ENCODE peak calls at places on chromosomes 4 and X, in seven cellular contexts. O is endodermal cell, G is thyroid gland, U is H9, L is right atrium auricular region, P is IMR-90, N is lower lobe of right lung. Q is an unnamed sample.

GRCh38 chrX:15988661-15989603 is 134.3 kb upstream of the AP1S2 start:
- DNase-seq in P (peak; percentile 82), G (no peak), L (no peak), U (no peak), N (no peak), O (no peak), Q (no peak)

GRCh38 chrX:104098151-104098808 is 14.0 kb upstream of the ZCCHC18 start:
- DNase-seq in L (no peak), P (peak; percentile 77), N (no peak), G (peak; percentile 19), O (peak; percentile 78), U (no peak), Q (no peak)

GRCh38 chr4:80615099-80615498 is 279.6 kb downstream of the CFAP299 start:
- DNase-seq in P (no peak), N (no peak), U (no peak), L (no peak), O (no peak), G (no peak), Q (no peak)

GRCh38 chr4:17781831-17782287 is 438 bp upstream of the FAM184B start:
- DNase-seq in N (no peak), L (no peak), G (no peak), P (no peak), O (no peak), U (no peak), Q (peak; percentile 31)

GRCh38 chrX:1649623-1650022 is 34.8 kb downstream of the ASMT start:
- DNase-seq in L (no peak), G (no peak), U (peak; percentile 71), O (peak; percentile 83), N (no peak), P (no peak), Q (no peak)

GRCh38 chr4:10173754-10174749 is 57.5 kb upstream of the WDR1 start:
- DNase-seq in U (no peak), O (no peak), P (no peak), G (peak; percentile 87), L (peak; percentile 68), N (peak; percentile 55), Q (no peak)

GRCh38 chr4:145888393-145888792 is 50.2 kb downstream of the ZNF827 start:
- DNase-seq in O (peak; percentile 76), G (no peak), P (no peak), U (no peak), L (no peak), N (no peak), Q (no peak)

GRCh38 chrX:68914337-68914989 is 85.6 kb downstream of the EFNB1 start:
- DNase-seq in L (no peak), O (peak; percentile 75), N (no peak), G (no peak), U (peak; percentile 40), P (no peak), Q (no peak)

GRCh38 chrX:40953369-40953768 is 131.9 kb upstream of the USP9X start:
- DNase-seq in P (no peak), N (no peak), O (no peak), U (no peak), L (no peak), G (no peak), Q (no peak)

GRCh38 chr4:107825072-107825789 is 499 bp downstream of the SGMS2 start:
- DNase-seq in P (peak; percentile 39), G (peak; percentile 87), L (no peak), U (peak; percentile 48), N (peak; percentile 83), O (peak; percentile 82), Q (peak; percentile 7)

GRCh38 chr4:106868381-106869035 is 167.6 kb downstream of the DKK2 start:
- DNase-seq in U (no peak), L (no peak), N (no peak), G (no peak), P (no peak), O (no peak), Q (no peak)

GRCh38 chrX:24235084-24235710 is 78.7 kb downstream of the SUPT20HL2 start:
- DNase-seq in G (no peak), U (no peak), L (no peak), N (no peak), P (no peak), O (no peak), Q (no peak)

GRCh38 chr4:166594326-166594946 is 639.9 kb downstream of the SPOCK3 start:
- DNase-seq in G (no peak), N (no peak), P (no peak), L (no peak), O (peak; percentile 85), U (peak; percentile 69), Q (peak; percentile 26)

GRCh38 chr4:6044276-6044675 is 26.0 kb upstream of the C4orf50 start:
- DNase-seq in N (no peak), O (no peak), G (no peak), P (no peak), U (no peak), L (no peak), Q (no peak)

GRCh38 chr4:138049350-138049749 is 192.8 kb downstream of the SLC7A11 start:
- DNase-seq in O (no peak), L (no peak), U (no peak), G (no peak), P (no peak), N (no peak), Q (no peak)

GRCh38 chr4:40307627-40308497 is 27.3 kb upstream of the CHRNA9 start:
- DNase-seq in P (no peak), U (peak; percentile 43), O (peak; percentile 75), G (no peak), N (no peak), L (no peak), Q (no peak)

GRCh38 chrX:133413218-133413925 is 1.9 kb downstream of the GPC4 start:
- DNase-seq in N (no peak), G (peak; percentile 19), P (no peak), U (no peak), L (no peak), O (peak; percentile 50), Q (no peak)

GRCh38 chrX:133412665-133413064 is 2.6 kb downstream of the GPC4 start:
- DNase-seq in L (no peak), U (no peak), P (no peak), G (no peak), N (no peak), O (no peak), Q (no peak)

GRCh38 chrX:133412246-133412645 is 3.0 kb downstream of the GPC4 start:
- DNase-seq in U (no peak), N (no peak), L (no peak), P (peak; percentile 13), G (no peak), O (no peak), Q (no peak)

GRCh38 chrX:133415276-133416105 is at the start of gene GPC4:
- DNase-seq in G (peak; percentile 77), U (peak; percentile 78), L (no peak), P (no peak), N (peak; percentile 80), O (peak; percentile 90), Q (peak; percentile 53)

DNA sequence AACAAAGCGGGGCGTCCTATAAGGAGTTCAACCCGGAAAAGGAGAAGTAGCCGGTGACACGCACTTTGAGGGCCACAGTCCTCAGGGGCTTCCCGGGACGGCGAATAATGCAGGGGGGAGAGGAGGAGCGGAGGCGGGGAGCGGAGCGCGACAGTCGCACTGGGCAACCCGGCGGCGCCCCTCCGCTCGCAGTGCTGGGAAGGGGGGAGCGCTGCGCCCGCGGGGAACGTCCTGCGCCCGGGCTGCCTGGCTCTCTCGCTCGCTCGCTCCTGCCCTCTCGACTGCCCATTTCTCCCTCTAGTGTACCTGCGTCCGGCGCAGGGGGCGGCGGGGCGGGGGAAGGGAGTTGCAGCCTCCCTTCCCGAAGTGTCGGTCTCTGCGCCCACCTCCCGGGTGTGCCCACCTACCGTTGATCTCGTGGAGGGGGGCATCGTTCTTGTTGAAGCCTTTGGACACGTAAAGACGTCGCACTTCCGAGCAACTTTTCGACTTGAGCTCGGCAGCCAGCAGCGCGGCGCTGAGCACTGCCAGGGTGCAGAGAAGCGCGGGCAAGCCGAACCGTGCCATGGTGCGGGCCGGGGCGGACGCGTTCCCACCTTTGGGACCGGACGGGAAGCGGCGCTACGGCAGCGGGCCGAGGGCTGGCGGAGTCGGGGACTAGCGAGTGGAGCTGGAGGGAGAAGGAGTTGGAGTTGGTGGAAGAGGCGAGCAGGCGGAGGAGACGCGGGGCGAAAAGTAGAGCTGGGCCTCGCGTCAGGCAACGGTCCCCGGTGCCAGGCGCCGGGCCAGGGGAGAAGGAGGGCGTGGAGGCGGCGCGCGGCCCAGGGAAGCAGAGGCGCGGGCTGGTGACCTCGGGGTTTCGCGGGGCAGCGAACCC is 652 bp downstream of the GPC4 start:
- DNase-seq in G (peak; percentile 37), U (no peak), L (no peak), O (peak; percentile 52), N (peak; percentile 49), P (no peak), Q (peak; percentile 42)
- H3K27me3 ChIP-seq in G (no peaks in the 10 kb centered on the region), U (no peaks in the 10 kb centered on the region), L (no peaks in the 10 kb centered on the region), O (no peaks in the 10 kb centered on the region), N (no peaks in the 10 kb centered on the region), P (peaks cover 18% of the 10 kb centered on the region), Q (peaks cover 60% of the 10 kb centered on the region)

GRCh38 chrX:13764765-13765164 is 30.2 kb downstream of the OFD1 start:
- DNase-seq in L (no peak), G (peak; percentile 23), N (no peak), U (peak; percentile 69), O (peak; percentile 82), P (no peak), Q (no peak)
- TF ChIP-seq CTCF in L (no peak), G (no peak), N (peak; percentile 16), U (peak; percentile 62), O (peak; percentile 72), P (no peak), Q (peak; percentile 54)

GRCh38 chrX:38561126-38561868 is at the start of gene TSPAN7:
- DNase-seq in U (peak; percentile 70), P (peak; percentile 40), O (peak; percentile 88), G (peak; percentile 84), L (peak; percentile 70), N (peak; percentile 89), Q (peak; percentile 73)
- H3K27ac ChIP-seq in U (no peak within 1 kb of the TSS), P (no peak within 1 kb of the TSS), O (no peak within 1 kb of the TSS), G (peak within 1 kb of the TSS; percentile 56), L (peak within 1 kb of the TSS; percentile 76), N (no peak within 1 kb of the TSS), Q (peak within 1 kb of the TSS; percentile 41)

GRCh38 chr4:8852118-8852704 is 19.4 kb downstream of the HMX1 start:
- DNase-seq in P (no peak), U (no peak), O (no peak), N (peak; percentile 24), G (no peak), L (no peak), Q (no peak)

GRCh38 chr4:8854866-8855265 is 16.8 kb downstream of the HMX1 start:
- DNase-seq in U (no peak), N (no peak), P (peak; percentile 24), O (no peak), L (no peak), G (no peak), Q (no peak)

GRCh38 chr4:8851321-8852117 is 20.1 kb downstream of the HMX1 start:
- DNase-seq in U (no peak), L (no peak), N (peak; percentile 35), P (no peak), O (peak; percentile 32), G (no peak), Q (no peak)

GRCh38 chr4:8854016-8854415 is 17.6 kb downstream of the HMX1 start:
- DNase-seq in P (no peak), U (no peak), N (no peak), O (peak; percentile 52), G (no peak), L (no peak), Q (no peak)

DNA sequence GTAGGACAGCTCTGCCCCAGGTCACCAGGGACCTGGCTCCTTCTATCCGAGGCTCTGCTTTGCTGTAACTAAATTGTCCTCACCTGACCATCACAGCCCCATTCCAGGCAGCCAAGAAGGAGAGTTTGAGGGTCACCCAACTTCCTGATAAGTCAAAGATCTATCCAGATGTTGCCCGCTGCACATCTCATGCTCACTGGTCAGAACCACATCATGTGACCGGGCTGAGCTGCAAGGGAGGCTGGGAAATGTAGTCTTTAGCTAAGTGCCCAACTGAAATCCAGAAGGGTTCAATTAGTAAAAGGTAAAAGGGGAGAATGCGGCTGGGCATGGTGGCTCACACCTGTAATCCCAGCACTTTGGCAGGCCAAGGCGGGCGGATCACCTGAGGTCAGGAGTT is 18.4 kb downstream of the HMX1 start:
- DNase-seq in N (no peak), L (no peak), P (no peak), G (no peak), O (peak; percentile 67), U (no peak), Q (no peak)
- H3K27me3 ChIP-seq in N (peaks cover 85% of the 10 kb centered on the region), L (peaks cover 24% of the 10 kb centered on the region), P (peaks cover 36% of the 10 kb centered on the region), G (peaks cover 14% of the 10 kb centered on the region), O (peaks cover 87% of the 10 kb centered on the region), U (peaks cover 44% of the 10 kb centered on the region), Q (peaks cover 72% of the 10 kb centered on the region)

Q was measured in dorsolateral prefrontal cortex.